ENCODE peak calls at places on chromosomes 12 and 14, in seven cellular contexts. B, O, I, J, Y, C and T are unnamed samples.

GRCh38 chr12:480831-481230 is 21.1 kb downstream of the B4GALNT3 start:
- DNase-seq in I (no peak), B (peak), C (no peak), J (no peak), Y (peak), O (no peak), T (no peak)

GRCh38 chr12:795305-795704 is 42.9 kb downstream of the WNK1 start:
- DNase-seq in J (no peak), Y (no peak), B (no peak), C (no peak), I (no peak), O (no peak), T (no peak)

GRCh38 chr12:113591480-113591971 is 119.9 kb upstream of the LHX5 start:
- DNase-seq in I (no peak), Y (no peak), B (no peak), O (no peak), J (no peak), C (no peak), T (no peak)

GRCh38 chr12:7751394-7751793 is 4.2 kb upstream of the CLEC4C start:
- DNase-seq in C (no peak), I (no peak), Y (no peak), B (no peak), J (no peak), O (no peak), T (peak)

GRCh38 chr14:69316449-69317391 is 56.8 kb downstream of the GALNT16 start:
- DNase-seq in I (peak), Y (peak), J (peak), C (peak), B (peak), O (no peak), T (peak)

GRCh38 chr12:68899251-68899771 is 33.7 kb downstream of the CPM start:
- DNase-seq in I (peak), Y (peak), B (peak), O (no peak), J (peak), C (no peak), T (no peak)

GRCh38 chr12:46082473-46082872 is 92.1 kb upstream of the SCAF11 start:
- DNase-seq in B (no peak), I (no peak), Y (no peak), J (no peak), O (no peak), C (no peak), T (no peak)

GRCh38 chr14:41607966-41608663 is 1.4 kb downstream of the LRFN5 start:
- DNase-seq in B (peak), J (peak), O (peak), I (no peak), Y (peak), C (no peak), T (peak)

GRCh38 chr12:26878661-26879119 is 45.7 kb upstream of the ITPR2 start:
- DNase-seq in C (no peak), O (no peak), I (peak), B (no peak), J (peak), Y (peak), T (no peak)

GRCh38 chr12:127928178-127928577 is 338.8 kb upstream of the TMEM132C start:
- DNase-seq in I (no peak), Y (no peak), J (no peak), B (no peak), C (no peak), O (no peak), T (no peak)

GRCh38 chr12:99390707-99391106 is 256.8 kb upstream of the GARIN6 start:
- DNase-seq in J (no peak), Y (no peak), I (no peak), C (no peak), O (no peak), B (no peak), T (peak)
- TF ChIP-seq CTCF in J (no peak), Y (peak), I (peak), C (peak), O (no peak), B (no peak), T (peak)

DNA sequence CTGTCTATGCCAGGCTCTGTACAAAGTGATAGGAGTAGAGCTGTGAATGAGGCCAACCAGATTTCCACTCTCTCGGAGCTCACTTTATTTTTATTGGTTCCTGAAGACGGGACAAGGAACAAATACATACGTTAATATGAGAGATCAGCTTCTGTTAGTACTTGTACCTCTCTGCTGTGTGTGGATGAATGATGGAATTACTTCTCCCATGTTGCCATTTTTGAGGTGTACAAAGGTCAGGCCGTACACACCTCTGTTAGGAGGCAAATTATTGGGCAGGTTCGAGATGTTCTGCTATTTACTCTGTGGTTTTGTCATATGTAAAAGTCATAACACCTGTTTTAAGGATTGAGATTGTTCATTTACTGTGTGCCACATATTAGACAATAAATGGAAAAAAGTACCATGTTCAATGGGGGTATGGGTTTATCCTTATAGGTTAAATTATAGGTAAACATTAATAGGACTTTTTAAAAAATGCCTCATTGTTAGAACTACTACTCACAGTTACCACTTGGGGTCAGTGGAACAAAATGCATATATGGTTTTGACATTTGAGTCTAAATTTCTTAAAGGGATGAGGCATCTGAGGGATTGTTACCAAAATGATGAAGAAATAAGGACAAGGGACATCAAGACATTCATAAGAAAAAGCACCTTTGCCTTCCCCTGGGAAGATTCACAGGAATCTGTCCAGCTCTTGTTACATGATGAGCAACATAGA is 26.9 kb downstream of the WBP11 start:
- DNase-seq in Y (no peak), I (peak), J (no peak), O (no peak), C (no peak), B (peak), T (no peak)
- TF ChIP-seq CTCF in Y (peak), I (peak), J (no peak), O (no peak), C (peak), B (peak), T (peak)

DNA sequence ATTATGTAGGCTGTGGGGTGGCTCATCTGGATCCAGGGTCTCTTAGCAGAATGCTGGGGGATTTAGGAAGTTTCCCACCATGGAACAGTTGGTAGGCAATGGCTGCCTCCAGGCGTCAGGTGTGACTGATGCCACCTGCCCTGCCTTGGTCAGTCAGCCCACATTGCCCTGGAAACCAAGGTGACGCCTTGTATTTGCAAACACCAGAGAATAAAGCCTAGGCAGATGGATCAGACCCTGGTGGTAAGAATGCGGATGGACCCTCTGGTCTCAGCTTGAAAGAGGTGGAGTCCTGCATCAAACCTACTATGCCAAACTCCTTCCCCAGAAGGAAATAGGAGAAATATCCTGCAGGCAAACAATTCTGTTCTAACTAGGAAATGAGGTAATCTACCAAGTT is 38.2 kb downstream of the NCKAP5L start:
- DNase-seq in O (no peak), C (no peak), I (no peak), J (no peak), Y (no peak), B (no peak), T (no peak)
- TF ChIP-seq CTCF in O (no peak), C (no peak), I (no peak), J (no peak), Y (no peak), B (peak), T (peak)

DNA sequence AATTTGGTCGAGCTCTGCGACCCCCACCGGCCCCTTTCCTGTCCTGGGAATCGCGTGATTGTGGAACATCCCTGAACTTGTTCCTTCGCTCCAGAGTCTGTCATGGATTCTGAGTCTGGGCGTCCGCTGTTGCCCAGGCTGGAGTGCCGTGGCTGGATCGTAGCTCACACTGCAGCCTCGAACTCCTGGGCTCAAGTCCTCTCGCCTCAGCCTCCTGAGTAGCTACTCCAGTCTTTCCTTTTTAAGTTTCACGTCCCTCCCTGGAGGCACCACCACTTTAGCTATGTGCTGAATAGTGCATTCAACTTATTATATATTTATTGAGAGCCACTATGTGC is 698 bp downstream of the ACOT6 start:
- DNase-seq in C (no peak), Y (no peak), I (no peak), O (no peak), J (no peak), B (peak), T (no peak)
- TF ChIP-seq CTCF in C (peak), Y (no peak), I (no peak), O (no peak), J (no peak), B (no peak), T (no peak)

GRCh38 chr14:31190717-31191263 is 16.8 kb downstream of the HECTD1 start:
- DNase-seq in J (no peak), I (no peak), B (no peak), C (no peak), Y (no peak), O (no peak), T (no peak)

GRCh38 chr14:31197671-31198070 is 9.9 kb downstream of the HECTD1 start:
- DNase-seq in O (no peak), I (no peak), B (no peak), J (no peak), Y (no peak), C (no peak), T (no peak)

GRCh38 chr14:31196839-31197477 is 10.6 kb downstream of the HECTD1 start:
- DNase-seq in C (no peak), O (no peak), Y (no peak), B (no peak), J (no peak), I (no peak), T (no peak)

GRCh38 chr14:31194095-31194494 is 13.5 kb downstream of the HECTD1 start:
- DNase-seq in Y (peak), J (no peak), I (no peak), B (peak), O (no peak), C (no peak), T (no peak)

GRCh38 chr14:31194661-31195060 is 12.9 kb downstream of the HECTD1 start:
- DNase-seq in J (no peak), B (peak), I (no peak), O (no peak), C (no peak), Y (no peak), T (no peak)
- TF ChIP-seq CTCF in J (no peak), B (no peak), I (no peak), O (no peak), C (no peak), Y (no peak), T (no peak)

GRCh38 chr14:20662968-20663731 is 21.2 kb upstream of the RNASE4 start:
- DNase-seq in Y (peak), J (peak), C (peak), I (peak), B (peak), O (peak), T (no peak)
- TF ChIP-seq CTCF in Y (peak), J (peak), C (peak), I (peak), B (peak), O (no peak), T (peak)